ENCODE peak calls at places on chromosomes 6 and 20, in eight cellular contexts. One of them, this sample, is unnamed.

GRCh38 chr6:156747715-156748114 is 29.5 kb upstream of the ARID1B start:
- DNase-seq in A172: no peak
- DNase-seq in endodermal cell: no peak
- DNase-seq in iris pigment epithelial cell: no peak
- DNase-seq in HEK293T: no peak
- DNase-seq in SHP77: no peak
- DNase-seq in KG1: no peak
- DNase-seq in LHCN-M2: no peak
- DNase-seq in this sample: no peak

GRCh38 chr6:49909508-49910047 is 43.2 kb upstream of the CRISP1 start:
- DNase-seq in KG1: no peak
- DNase-seq in A172: no peak
- DNase-seq in SHP77: no peak
- DNase-seq in HEK293T: no peak
- DNase-seq in iris pigment epithelial cell: no peak
- DNase-seq in LHCN-M2: no peak
- DNase-seq in endodermal cell: no peak
- DNase-seq in this sample: no peak

GRCh38 chr6:143441680-143442359 is 8.7 kb downstream of the ADAT2 start:
- DNase-seq in SHP77: no peak
- DNase-seq in LHCN-M2: peak
- DNase-seq in endodermal cell: no peak
- DNase-seq in A172: peak
- DNase-seq in KG1: no peak
- DNase-seq in HEK293T: no peak
- DNase-seq in iris pigment epithelial cell: peak
- DNase-seq in this sample: no peak

GRCh38 chr6:20931772-20932171 is 397.5 kb downstream of the CDKAL1 start:
- DNase-seq in endodermal cell: no peak
- DNase-seq in iris pigment epithelial cell: no peak
- DNase-seq in KG1: no peak
- DNase-seq in SHP77: no peak
- DNase-seq in A172: no peak
- DNase-seq in HEK293T: no peak
- DNase-seq in LHCN-M2: no peak
- DNase-seq in this sample: no peak

GRCh38 chr6:26157150-26157837 is 70.1 kb downstream of the HFE start:
- DNase-seq in SHP77: peak
- DNase-seq in A172: no peak
- DNase-seq in KG1: peak
- DNase-seq in endodermal cell: peak
- DNase-seq in LHCN-M2: no peak
- DNase-seq in HEK293T: peak
- DNase-seq in iris pigment epithelial cell: peak
- DNase-seq in this sample: peak

GRCh38 chr20:20076297-20077065 is 24.1 kb downstream of the CFAP61 start:
- DNase-seq in KG1: no peak
- DNase-seq in endodermal cell: no peak
- DNase-seq in SHP77: no peak
- DNase-seq in A172: peak
- DNase-seq in iris pigment epithelial cell: peak
- DNase-seq in LHCN-M2: peak
- DNase-seq in HEK293T: no peak
- DNase-seq in this sample: no peak

GRCh38 chr6:167925011-167925410 is 72.5 kb upstream of the KIF25 start:
- DNase-seq in SHP77: no peak
- DNase-seq in iris pigment epithelial cell: no peak
- DNase-seq in HEK293T: no peak
- DNase-seq in endodermal cell: no peak
- DNase-seq in LHCN-M2: no peak
- DNase-seq in A172: no peak
- DNase-seq in KG1: no peak
- DNase-seq in this sample: no peak

GRCh38 chr20:49979030-49979832 is 3.5 kb upstream of the SNAI1 start:
- DNase-seq in KG1: peak
- DNase-seq in HEK293T: peak
- DNase-seq in A172: no peak
- DNase-seq in SHP77: peak
- DNase-seq in endodermal cell: peak
- DNase-seq in iris pigment epithelial cell: no peak
- DNase-seq in LHCN-M2: no peak
- DNase-seq in this sample: peak